ENCODE peak calls at places on chromosomes 1 and 21, in four cellular contexts. V is body of pancreas, G is psoas muscle, N is upper lobe of right lung. M is an unnamed sample.

GRCh38 chr1:36864182-36865079 is 169.9 kb downstream of the GRIK3 start:
- DNase-seq in N (no peak), V (peak), G (no peak), M (no peak)

GRCh38 chr1:221794079-221794670 is 52.3 kb upstream of the DUSP10 start:
- DNase-seq in V (no peak), G (no peak), N (no peak), M (peak)

GRCh38 chr1:10530281-10530740 is 55.6 kb downstream of the PEX14 start:
- DNase-seq in V (peak), N (peak), G (no peak), M (peak)

GRCh38 chr1:212975607-212975918 is 25.2 kb downstream of the VASH2 start:
- DNase-seq in N (no peak), G (no peak), V (no peak), M (no peak)

GRCh38 chr1:11248169-11248568 is 14.2 kb downstream of the MTOR start:
- DNase-seq in G (no peak), N (no peak), V (no peak), M (no peak)

GRCh38 chr1:15088146-15089025 is 65.2 kb upstream of the TMEM51 start:
- DNase-seq in V (no peak), N (no peak), G (no peak), M (no peak)

GRCh38 chr1:157069596-157069995 is 24.1 kb upstream of the ARHGEF11 start:
- DNase-seq in N (no peak), G (no peak), V (no peak), M (no peak)

GRCh38 chr1:205298191-205298994 is 23.2 kb downstream of the NUAK2 start:
- DNase-seq in N (no peak), V (peak), G (no peak), M (peak)

GRCh38 chr21:26027696-26028095 is 142.9 kb downstream of the APP start:
- DNase-seq in N (no peak), V (no peak), G (no peak), M (peak)

GRCh38 chr1:147700042-147700711 is 29.9 kb upstream of the ACP6 start:
- DNase-seq in N (no peak), V (peak), G (no peak), M (peak)

GRCh38 chr21:44495641-44496040 is 40.3 kb downstream of the LRRC3 start:
- DNase-seq in N (no peak), V (no peak), G (no peak), M (no peak)

DNA sequence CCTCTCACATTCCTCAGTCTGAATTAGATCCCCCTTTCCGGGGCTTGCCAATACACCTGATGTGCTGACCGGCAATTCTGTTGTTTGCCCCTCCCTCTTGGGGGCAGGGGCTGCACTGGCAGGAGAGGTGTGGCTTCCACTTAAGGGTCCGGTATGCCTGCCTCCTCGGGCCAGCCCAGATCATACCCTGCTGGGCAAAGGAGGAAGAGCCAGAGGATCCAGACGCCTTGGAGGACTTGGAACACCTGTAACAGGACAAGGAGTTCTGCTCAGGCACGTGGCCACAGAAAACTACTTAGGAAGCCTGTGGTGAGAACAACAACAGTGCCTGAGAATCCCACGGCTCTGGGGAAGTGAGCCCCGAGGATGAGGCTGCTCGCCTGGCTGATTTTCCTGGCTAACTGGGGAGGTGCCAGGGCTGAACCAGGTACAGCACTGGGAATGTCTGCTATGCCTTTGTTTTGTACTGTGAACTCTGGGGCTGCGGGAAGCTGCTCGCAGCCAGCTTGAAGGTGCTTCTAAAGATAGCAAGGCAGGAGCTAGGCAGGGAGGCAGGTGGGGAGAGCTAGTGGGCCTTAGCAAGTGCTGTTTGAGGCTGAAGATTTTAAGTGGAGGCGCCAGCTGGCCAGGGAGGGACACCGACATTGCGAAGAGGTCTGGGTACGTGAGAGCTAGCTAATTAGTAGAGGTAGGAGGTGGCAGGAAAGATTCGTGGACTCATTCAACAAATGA is at the start of gene SMPDL3B:
- DNase-seq in N (peak), G (no peak), V (peak), M (peak)
- H3K4me3 ChIP-seq in N (peak), G (no peak), V (peak), M (peak)

GRCh38 chr1:222867316-222867715 is 52.5 kb downstream of the DISP1 start:
- DNase-seq in N (no peak), V (no peak), G (no peak), M (no peak)

GRCh38 chr1:222861057-222861456 is 46.2 kb downstream of the DISP1 start:
- DNase-seq in G (no peak), N (no peak), V (no peak), M (no peak)

DNA sequence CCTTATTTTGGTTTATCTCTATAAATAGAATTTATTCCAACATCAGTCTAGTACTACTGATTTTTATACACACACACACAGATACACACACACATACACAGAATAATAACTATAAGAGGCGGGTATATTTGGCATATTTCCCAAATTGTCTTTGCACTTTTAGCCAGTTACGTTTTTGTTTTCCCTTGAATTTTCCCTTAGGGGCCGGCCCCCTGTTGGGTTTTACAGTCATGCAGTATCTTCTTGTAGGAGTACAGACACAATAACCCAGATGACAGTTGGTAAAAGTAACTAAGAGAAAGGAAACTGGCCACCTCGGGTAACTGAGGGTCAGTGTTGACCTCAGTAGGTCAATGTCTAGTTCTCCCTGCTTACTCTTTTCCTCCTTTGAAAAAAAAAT is 50.9 kb downstream of the DISP1 start:
- DNase-seq in G (no peak), V (no peak), N (no peak), M (no peak)
- H3K4me3 ChIP-seq in G (no peak), V (no peak), N (no peak), M (no peak)

GRCh38 chr1:41917051-41917530 is 1.6 kb downstream of the HIVEP3 start:
- DNase-seq in V (no peak), N (no peak), G (no peak), M (no peak)
- H3K4me3 ChIP-seq in V (no peak), N (peak), G (peak), M (no peak)

DNA sequence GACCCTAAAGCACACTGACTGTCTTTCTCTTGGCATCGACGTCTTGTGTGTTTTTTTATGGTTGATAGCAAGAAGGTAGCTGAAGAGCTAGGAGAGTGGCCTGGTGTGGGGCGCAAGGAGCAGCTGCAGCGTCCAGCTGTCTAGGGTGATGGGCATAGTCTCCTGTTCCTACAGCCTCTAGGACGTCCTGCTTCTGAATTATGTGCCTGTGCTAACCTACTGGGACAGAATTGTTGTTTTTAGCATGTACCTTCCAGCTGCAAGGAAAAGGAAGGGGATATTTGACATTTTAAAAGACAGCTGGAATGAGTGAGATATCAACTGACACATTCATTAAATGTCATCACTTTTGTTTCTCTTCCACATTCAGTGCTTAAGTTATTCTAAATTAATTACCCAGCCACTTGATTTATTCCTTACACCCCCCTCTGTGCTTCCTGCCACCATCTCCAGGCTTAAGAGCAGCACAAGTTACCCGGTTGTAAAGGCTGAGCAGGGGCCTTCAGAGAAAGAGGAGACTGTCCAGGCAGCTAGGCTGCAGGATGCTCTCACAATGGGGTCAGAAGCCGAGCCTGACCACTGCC is 71.5 kb downstream of the SYT6 start:
- DNase-seq in N (no peak), V (no peak), G (no peak), M (no peak)
- H3K4me3 ChIP-seq in N (no peak), V (no peak), G (no peak), M (no peak)

GRCh38 chr1:236605030-236605806 is 902 bp upstream of the HEATR1 start:
- DNase-seq in V (peak), N (no peak), G (no peak), M (no peak)
- H3K4me3 ChIP-seq in V (peak), N (peak), G (peak), M (peak)

DNA sequence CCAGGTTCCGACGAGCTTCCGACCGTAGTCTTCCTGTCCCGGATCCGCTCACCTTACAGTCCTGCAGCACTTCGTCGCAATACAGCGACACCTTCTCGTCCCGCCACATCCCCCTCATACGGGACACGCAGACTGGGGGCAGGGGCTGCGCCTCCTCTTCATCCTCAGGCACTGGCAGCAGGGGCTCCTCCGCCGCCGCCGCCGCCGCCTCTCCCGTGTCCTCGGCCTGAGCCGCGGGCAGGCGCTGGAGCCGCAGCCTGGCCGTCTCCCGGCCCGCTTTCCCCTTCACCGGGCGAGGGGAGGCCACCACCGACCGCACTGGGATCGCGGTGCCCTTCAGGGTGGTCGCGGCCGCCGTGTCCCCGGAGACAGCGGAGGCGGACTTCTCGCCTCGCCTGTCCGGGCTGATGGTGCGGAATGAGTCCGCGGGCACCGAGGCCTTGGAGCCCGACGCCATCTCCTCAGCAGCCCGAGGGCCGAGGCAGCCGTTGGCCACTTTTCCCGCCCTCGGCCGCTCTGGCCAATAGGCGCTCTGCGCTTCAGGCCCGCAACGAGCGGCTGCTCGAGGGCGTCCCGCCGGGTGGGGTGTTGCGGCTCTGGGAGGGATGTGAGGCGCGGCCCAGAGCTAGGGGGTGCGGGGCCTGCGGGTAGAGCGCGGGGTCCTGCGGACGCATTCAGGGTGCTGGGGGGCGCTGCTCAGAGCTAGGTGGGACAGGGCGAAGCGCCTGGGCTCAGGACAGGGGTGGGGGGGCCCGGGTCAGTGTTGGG is at the start of gene SHCBP1L:
- DNase-seq in G (no peak), N (no peak), V (no peak), M (no peak)
- H3K4me3 ChIP-seq in G (peak), N (no peak), V (no peak), M (peak)

GRCh38 chr1:64356636-64357256 is 113.2 kb upstream of the CACHD1 start:
- DNase-seq in G (no peak), N (no peak), V (no peak), M (no peak)
- H3K4me3 ChIP-seq in G (no peak), N (no peak), V (no peak), M (no peak)

M was measured in epithelial cell of esophagus.